ENCODE peak calls at places on chromosomes 13 and 19, in nine cellular contexts. G is sigmoid colon, K is tibial nerve, Q is K562, O is transverse colon, R is HepG2, L is esophagus muscularis mucosa, S is A549, V is H1. Y is an unnamed sample.

GRCh38 chr19:17021793-17022590 is 4.6 kb downstream of the CPAMD8 start:
- DNase-seq in G (no peak), K (no peak), V (no peak), Q (no peak), L (no peak), R (peak; percentile 11), O (no peak), S (no peak), Y (no peak)

GRCh38 chr13:50539791-50540530 is 303.5 kb downstream of the DLEU7 start:
- DNase-seq in Q (no peak), O (no peak), S (no peak), R (no peak), K (no peak), L (no peak), G (no peak), V (no peak), Y (no peak)

GRCh38 chr19:51097166-51097736 is 11.0 kb downstream of the CTU1 start:
- DNase-seq in R (peak; percentile 34), Q (peak; percentile 76), K (no peak), V (peak; percentile 89), L (no peak), O (peak; percentile 61), S (peak; percentile 75), G (peak; percentile 74), Y (peak; percentile 71)

GRCh38 chr19:33110201-33110910 is 21.6 kb upstream of the WDR88 start:
- DNase-seq in L (no peak), R (no peak), O (no peak), G (no peak), K (no peak), S (peak; percentile 39), V (no peak), Q (no peak), Y (peak; percentile 25)

GRCh38 chr19:16096281-16096855 is 15.3 kb upstream of the RAB8A start:
- DNase-seq in G (no peak), O (no peak), R (no peak), L (no peak), K (no peak), V (no peak), S (peak; percentile 54), Q (no peak), Y (no peak)

GRCh38 chr19:35545001-35545854 is at the start of gene TMEM147:
- DNase-seq in S (peak; percentile 95), K (peak; percentile 87), R (peak; percentile 72), V (peak; percentile 95), Q (peak; percentile 97), L (peak; percentile 96), O (peak; percentile 95), G (peak; percentile 96), Y (peak; percentile 96)

GRCh38 chr13:43058318-43058674 is 34.9 kb downstream of the DNAJC15 start:
- DNase-seq in L (no peak), V (no peak), O (peak; percentile 60), G (no peak), R (peak; percentile 46), S (peak; percentile 82), K (no peak), Q (no peak), Y (no peak)

GRCh38 chr13:104875008-104875762 is 1660.3 kb downstream of the EFNB2 start:
- DNase-seq in O (no peak), V (no peak), Q (no peak), S (no peak), K (no peak), G (no peak), L (no peak), R (no peak), Y (no peak)

GRCh38 chr13:66887088-66887487 is 343.0 kb downstream of the PCDH9 start:
- DNase-seq in Q (no peak), O (no peak), L (no peak), R (no peak), S (no peak), K (no peak), G (no peak), V (no peak), Y (no peak)

GRCh38 chr19:50706387-50706786 is 13.2 kb downstream of the SHANK1 start:
- DNase-seq in K (no peak), V (no peak), R (no peak), G (no peak), L (no peak), S (no peak), O (no peak), Q (no peak), Y (no peak)

GRCh38 chr13:25687622-25688225 is 315.9 kb downstream of the ATP8A2 start:
- DNase-seq in L (no peak), K (no peak), R (no peak), V (no peak), G (no peak), S (no peak), Q (no peak), O (peak; percentile 17), Y (no peak)

GRCh38 chr13:71274923-71275593 is 591.9 kb downstream of the DACH1 start:
- DNase-seq in L (no peak), R (no peak), O (no peak), G (no peak), S (no peak), Q (no peak), K (no peak), V (no peak), Y (no peak)

GRCh38 chr19:44539236-44539819 is 9.9 kb upstream of the CEACAM20 start:
- DNase-seq in G (no peak), Q (no peak), L (no peak), V (no peak), K (no peak), O (no peak), S (no peak), R (no peak), Y (no peak)

GRCh38 chr13:109483369-109483768 is 303.0 kb downstream of the IRS2 start:
- DNase-seq in Q (no peak), L (peak; percentile 66), R (no peak), K (no peak), S (no peak), O (no peak), V (no peak), G (no peak), Y (no peak)

DNA sequence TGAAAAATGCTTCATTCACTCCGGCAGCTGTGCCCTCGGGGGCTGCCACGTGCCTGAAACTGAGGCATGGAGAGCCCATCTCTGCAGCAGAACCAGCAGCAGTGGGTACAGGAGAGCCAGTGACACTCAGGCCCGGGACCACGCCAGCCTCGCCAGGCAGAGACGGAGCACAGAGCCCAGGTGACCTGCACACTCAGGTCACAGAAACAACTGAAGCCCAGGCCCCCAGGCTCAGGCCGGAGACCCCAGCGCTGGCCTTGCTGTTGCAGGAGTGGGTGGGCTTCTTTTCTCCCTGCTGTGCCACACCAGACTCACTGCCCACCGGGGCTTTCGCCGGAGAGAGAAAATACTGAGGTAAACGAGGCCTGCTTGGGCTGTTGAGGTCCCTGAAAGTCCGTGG is 117.3 kb downstream of the SOX1 start:
- DNase-seq in S (no peak), O (no peak), K (no peak), R (no peak), Q (no peak), G (peak; percentile 46), L (no peak), V (no peak), Y (no peak)
- TF ChIP-seq EP300 in S (no peak), O (no peak), K (no peak), R (no peak), Q (no peak), G (no peak), L (no peak), V (no peak), Y (no peak)

GRCh38 chr19:9789066-9789465 is 20.5 kb upstream of the ZNF846 start:
- DNase-seq in S (no peak), O (no peak), K (no peak), L (no peak), R (no peak), G (no peak), Q (no peak), V (no peak), Y (peak; percentile 44)

GRCh38 chr19:9796113-9796773 is 22.6 kb downstream of the FBXL12 start:
- DNase-seq in L (peak; percentile 94), Q (peak; percentile 56), G (peak; percentile 88), K (peak; percentile 88), O (peak; percentile 93), S (peak; percentile 89), V (peak; percentile 84), R (peak; percentile 86), Y (peak; percentile 76)

GRCh38 chr19:9793051-9793591 is 24.6 kb upstream of the ZNF846 start:
- DNase-seq in R (no peak), K (peak; percentile 43), G (peak; percentile 82), S (peak; percentile 33), V (no peak), L (peak; percentile 92), O (peak; percentile 66), Q (no peak), Y (peak; percentile 73)

GRCh38 chr19:9791552-9792181 is 23.1 kb upstream of the ZNF846 start:
- DNase-seq in G (peak; percentile 99), Q (peak; percentile 86), L (peak; percentile 100), K (peak; percentile 98), V (peak; percentile 98), R (peak; percentile 76), O (peak; percentile 98), S (peak; percentile 92), Y (peak; percentile 99)

GRCh38 chr19:9792191-9793050 is 23.9 kb upstream of the ZNF846 start:
- DNase-seq in Q (peak; percentile 88), K (peak; percentile 97), V (peak; percentile 92), O (peak; percentile 97), L (peak; percentile 100), S (peak; percentile 90), R (peak; percentile 71), G (peak; percentile 98), Y (peak; percentile 97)
- TF ChIP-seq POLR2A in Q (peak; percentile 69), K (no peak), V (no peak), O (no peak), L (no peak), S (no peak), R (no peak), G (no peak), Y (peak; percentile 40)

GRCh38 chr13:112980441-112980840 is 11.4 kb downstream of the MCF2L start:
- DNase-seq in G (no peak), R (no peak), L (no peak), Q (no peak), V (peak; percentile 46), O (no peak), K (no peak), S (no peak), Y (no peak)

GRCh38 chr13:112978561-112979405 is 9.8 kb downstream of the MCF2L start:
- DNase-seq in L (no peak), G (no peak), V (no peak), R (no peak), K (no peak), Q (no peak), S (no peak), O (no peak), Y (no peak)

GRCh38 chr13:112981361-112981905 is 12.4 kb downstream of the MCF2L start:
- DNase-seq in V (peak; percentile 48), S (no peak), O (no peak), G (no peak), K (no peak), Q (no peak), R (no peak), L (no peak), Y (no peak)

GRCh38 chr13:112977525-112977924 is 8.5 kb downstream of the MCF2L start:
- DNase-seq in O (no peak), V (no peak), L (no peak), K (no peak), G (no peak), S (no peak), R (no peak), Q (no peak), Y (no peak)

GRCh38 chr13:112979406-112979902 is 10.4 kb downstream of the MCF2L start:
- DNase-seq in G (no peak), K (no peak), Q (no peak), O (no peak), R (no peak), V (no peak), S (no peak), L (no peak), Y (no peak)
- H3K27ac ChIP-seq in G (peak overlapping the region; percentile 14), K (no peak overlapping the region), Q (no peak overlapping the region), O (peak overlapping the region; percentile 23), R (no peak overlapping the region), V (no peak overlapping the region), S (no peak overlapping the region), L (peak overlapping the region; percentile 57), Y (no peak overlapping the region)

GRCh38 chr19:4327252-4327876 is 11.3 kb downstream of the STAP2 start:
- DNase-seq in R (no peak), V (peak; percentile 98), Q (peak; percentile 90), L (no peak), K (peak; percentile 19), G (peak; percentile 89), O (peak; percentile 83), S (peak; percentile 33), Y (peak; percentile 97)
- TF ChIP-seq EP300 in R (no peak), V (no peak), Q (no peak), L (no peak), K (no peak), G (no peak), O (no peak), S (no peak), Y (no peak)

Y was measured in ovary.